ENCODE peak calls at places on chromosomes 4 and X, in five cellular contexts. G is A673, Z is psoas muscle, I is mucosa of descending colon, K is left lung. B is an unnamed sample.

GRCh38 chr4:151407466-151408379 is 1.3 kb upstream of the FHIP1A start:
- DNase-seq in I (peak; percentile 70), Z (no peak), K (peak; percentile 85), G (no peak), B (peak; percentile 57)

GRCh38 chrX:134603806-134604700 is 54.2 kb downstream of the PLAC1 start:
- DNase-seq in Z (peak; percentile 55), K (no peak), I (no peak), G (peak; percentile 64), B (no peak)

GRCh38 chrX:69145714-69146113 is 19.5 kb downstream of the PJA1 start:
- DNase-seq in I (no peak), G (no peak), Z (no peak), K (no peak), B (no peak)

GRCh38 chrX:134735015-134735414 is 76.7 kb upstream of the PLAC1 start:
- DNase-seq in K (no peak), I (no peak), Z (no peak), G (peak; percentile 15), B (no peak)

GRCh38 chr4:151429957-151430548 is 21.1 kb downstream of the FHIP1A start:
- DNase-seq in I (no peak), G (no peak), K (no peak), Z (no peak), B (no peak)

GRCh38 chr4:84965558-84966381 is 720 bp downstream of the WDFY3 start:
- DNase-seq in K (peak; percentile 90), I (peak; percentile 61), Z (peak; percentile 74), G (peak; percentile 49), B (peak; percentile 82)

GRCh38 chr4:152209772-152210493 is 326.0 kb downstream of the FBXW7 start:
- DNase-seq in G (no peak), K (no peak), I (no peak), Z (no peak), B (no peak)

GRCh38 chr4:128715616-128716015 is 93.9 kb upstream of the JADE1 start:
- DNase-seq in Z (no peak), G (no peak), K (no peak), I (no peak), B (no peak)

GRCh38 chrX:26914232-26914631 is 548.9 kb downstream of the PPP4R3C start:
- DNase-seq in G (no peak), Z (no peak), K (no peak), I (no peak), B (no peak)

GRCh38 chrX:108573136-108573535 is 133.5 kb downstream of the COL4A5 start:
- DNase-seq in I (no peak), Z (no peak), G (no peak), K (no peak), B (no peak)

GRCh38 chr4:88526221-88526815 is 2.7 kb upstream of the PYURF start:
- DNase-seq in Z (no peak), K (no peak), I (no peak), G (peak; percentile 14), B (no peak)

GRCh38 chrX:97252111-97252510 is 368.4 kb downstream of the RPA4 start:
- DNase-seq in G (peak; percentile 72), Z (no peak), K (no peak), I (no peak), B (no peak)

GRCh38 chr4:64625438-64625837 is 216.2 kb upstream of the TECRL start:
- DNase-seq in Z (no peak), I (no peak), K (no peak), G (no peak), B (no peak)

GRCh38 chr4:121738780-121739547 is 26.0 kb downstream of the SMIM43 start:
- DNase-seq in K (no peak), Z (no peak), G (no peak), I (no peak), B (no peak)

GRCh38 chrX:12881914-12882313 is 15.0 kb downstream of the TLR7 start:
- DNase-seq in Z (no peak), I (no peak), K (no peak), G (no peak), B (no peak)

GRCh38 chrX:133574716-133575115 is 159.4 kb upstream of the GPC4 start:
- DNase-seq in G (no peak), I (no peak), K (no peak), Z (no peak), B (no peak)

GRCh38 chr4:5930456-5930855 is 37.6 kb upstream of the CRMP1 start:
- DNase-seq in G (no peak), I (no peak), Z (no peak), K (no peak), B (no peak)

GRCh38 chrX:48677456-48678030 is 6.1 kb upstream of the WAS start:
- DNase-seq in G (no peak), Z (no peak), I (no peak), K (no peak), B (peak; percentile 39)

GRCh38 chrX:37809970-37810369 is 30.1 kb downstream of the CYBB start:
- DNase-seq in I (no peak), G (no peak), Z (no peak), K (no peak), B (no peak)

GRCh38 chrX:137166591-137166990 is 132.8 kb upstream of the GPR101 start:
- DNase-seq in K (no peak), Z (no peak), I (no peak), G (peak; percentile 37), B (peak; percentile 9)

GRCh38 chr4:23770011-23770410 is 119.8 kb downstream of the PPARGC1A start:
- DNase-seq in I (no peak), K (no peak), Z (no peak), G (no peak), B (no peak)

GRCh38 chr4:151226004-151226932 is 50.7 kb upstream of the PRSS48 start:
- DNase-seq in I (no peak), K (no peak), G (no peak), Z (no peak), B (peak; percentile 46)

GRCh38 chrX:6826856-6827255 is 291.9 kb upstream of the VCX3A start:
- DNase-seq in G (no peak), Z (no peak), K (no peak), I (no peak), B (no peak)

GRCh38 chr4:147768113-147768512 is 36.2 kb downstream of the ARHGAP10 start:
- DNase-seq in Z (no peak), G (peak; percentile 89), K (no peak), I (no peak), B (peak; percentile 71)

GRCh38 chr4:32226201-32226600 is 1506.0 kb downstream of the PCDH7 start:
- DNase-seq in K (no peak), Z (no peak), G (no peak), I (no peak), B (no peak)

GRCh38 chr4:75327804-75328512 is 186.2 kb downstream of the RCHY1 start:
- DNase-seq in Z (no peak), I (no peak), K (no peak), G (no peak), B (peak; percentile 8)

GRCh38 chr4:75321484-75321883 is 192.7 kb downstream of the RCHY1 start:
- DNase-seq in G (no peak), I (no peak), K (no peak), Z (no peak), B (no peak)

DNA sequence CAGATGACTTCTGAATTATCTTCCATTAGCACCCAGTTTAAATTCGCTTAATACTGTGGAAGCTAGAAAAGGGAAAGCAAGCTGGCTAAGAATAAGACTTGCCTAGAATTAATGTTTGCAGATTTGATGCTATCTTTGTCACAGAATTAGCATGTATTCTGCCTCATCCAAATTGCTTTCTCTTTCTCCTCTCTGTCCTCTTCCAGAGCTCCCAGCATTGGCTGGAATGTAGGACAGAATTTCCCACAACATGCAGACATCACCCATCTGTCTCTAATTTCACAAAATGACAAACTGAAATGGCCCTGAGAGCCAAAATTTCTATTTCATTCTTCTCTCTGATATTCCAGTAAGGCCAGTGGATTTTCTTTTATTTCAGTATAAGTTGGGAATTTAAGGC is 188.9 kb downstream of the RCHY1 start:
- DNase-seq in K (no peak), G (no peak), Z (no peak), I (no peak), B (no peak)
- TF ChIP-seq CTCF in K (no peak), G (no peak), Z (no peak), I (no peak), B (no peak)

GRCh38 chr4:71830-72229 is 18.7 kb downstream of the ZNF595 start:
- DNase-seq in K (no peak), G (no peak), I (no peak), Z (no peak), B (no peak)
- H3K9me3 ChIP-seq in K (no peaks in the 10 kb centered on the region), G (peaks cover 79% of the 10 kb centered on the region), I (peaks cover 85% of the 10 kb centered on the region), Z (peaks cover 80% of the 10 kb centered on the region), B (peaks cover 79% of the 10 kb centered on the region)

GRCh38 chr4:184765473-184766346 is 31.8 kb upstream of the CENPU start:
- DNase-seq in I (no peak), G (no peak), K (no peak), Z (no peak), B (no peak)
- TF ChIP-seq CTCF in I (no peak), G (no peak), K (no peak), Z (no peak), B (no peak)

GRCh38 chr4:71862315-71862714 is 78.4 kb upstream of the GC start:
- DNase-seq in G (no peak), Z (no peak), K (no peak), I (no peak), B (no peak)
- H3K9me3 ChIP-seq in G (peaks cover 6% of the 10 kb centered on the region), Z (no peaks in the 10 kb centered on the region), K (no peaks in the 10 kb centered on the region), I (peaks cover 37% of the 10 kb centered on the region), B (peaks cover 8% of the 10 kb centered on the region)

GRCh38 chrX:129638917-129639316 is 15.8 kb downstream of the APLN start:
- DNase-seq in I (no peak), K (no peak), G (no peak), Z (no peak), B (no peak)
- TF ChIP-seq CTCF in I (no peak), K (no peak), G (no peak), Z (no peak), B (no peak)

GRCh38 chr4:7571001-7571400 is 136.3 kb upstream of the PSAPL1 start:
- DNase-seq in K (no peak), G (no peak), Z (no peak), I (no peak), B (no peak)

GRCh38 chr4:7575426-7575825 is 140.7 kb upstream of the PSAPL1 start:
- DNase-seq in K (no peak), Z (no peak), G (no peak), I (no peak), B (no peak)

GRCh38 chr4:7570156-7570778 is 135.5 kb upstream of the PSAPL1 start:
- DNase-seq in I (no peak), G (no peak), Z (no peak), K (no peak), B (no peak)

GRCh38 chr4:7571736-7572135 is 137.0 kb upstream of the PSAPL1 start:
- DNase-seq in I (no peak), Z (no peak), G (no peak), K (no peak), B (no peak)

DNA sequence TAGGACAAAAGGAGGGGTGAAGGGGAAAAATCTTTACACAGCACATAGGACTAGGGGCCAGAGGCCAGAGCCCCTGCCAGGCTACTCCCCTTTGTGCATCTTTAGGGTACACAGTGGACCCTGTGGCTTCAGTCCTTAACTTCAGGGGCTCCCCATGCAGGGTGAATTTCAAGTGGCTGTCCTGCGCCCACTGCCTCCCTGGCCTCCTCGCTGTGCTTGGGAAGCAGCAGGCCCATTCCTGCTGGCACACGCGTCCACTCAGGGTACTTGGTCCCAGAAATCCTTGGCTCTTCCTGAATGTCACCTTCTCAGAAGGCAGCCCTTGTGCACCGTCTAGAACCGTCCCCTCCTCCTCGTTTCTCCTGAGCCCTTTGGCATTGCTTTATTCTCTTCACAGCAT is 139.0 kb upstream of the PSAPL1 start:
- DNase-seq in I (no peak), K (no peak), G (no peak), Z (no peak), B (no peak)
- H3K9me3 ChIP-seq in I (peaks cover 24% of the 10 kb centered on the region), K (no peaks in the 10 kb centered on the region), G (peaks cover 14% of the 10 kb centered on the region), Z (peaks cover 31% of the 10 kb centered on the region), B (no peaks in the 10 kb centered on the region)

B was measured in hepatocyte.